ENCODE peak calls at places on chromosome 2, in four cellular contexts. Q, J, M and O are unnamed samples.

GRCh38 chr2:134392689-134393476 is 139.0 kb downstream of the MGAT5 start:
- DNase-seq in J (no peak), Q (no peak), M (no peak), O (peak; percentile 70)

GRCh38 chr2:128321421-128321775 is 2.7 kb upstream of the HS6ST1 start:
- DNase-seq in Q (no peak), J (no peak), M (no peak), O (no peak)

GRCh38 chr2:196314780-196315179 is 143.4 kb upstream of the STK17B start:
- DNase-seq in M (no peak), J (no peak), Q (no peak), O (no peak)

GRCh38 chr2:226273440-226273839 is 526.2 kb downstream of the IRS1 start:
- DNase-seq in M (no peak), Q (no peak), J (no peak), O (no peak)

GRCh38 chr2:220837226-220837625 is 734.9 kb downstream of the EPHA4 start:
- DNase-seq in J (no peak), M (no peak), Q (no peak), O (no peak)

GRCh38 chr2:55901941-55902340 is 21.6 kb downstream of the EFEMP1 start:
- DNase-seq in M (no peak), Q (no peak), J (no peak), O (no peak)

GRCh38 chr2:159064446-159065301 is 96.2 kb downstream of the TANC1 start:
- DNase-seq in Q (no peak), J (no peak), M (no peak), O (peak; percentile 59)

GRCh38 chr2:218734190-218734975 is 23.7 kb downstream of the TTLL4 start:
- DNase-seq in J (no peak), Q (no peak), M (no peak), O (no peak)

GRCh38 chr2:216350214-216350789 is 22.0 kb downstream of the MARCHF4 start:
- DNase-seq in J (peak; percentile 65), M (no peak), Q (no peak), O (peak; percentile 45)

GRCh38 chr2:161096336-161096735 is 63.9 kb upstream of the TANK start:
- DNase-seq in Q (no peak), M (no peak), J (no peak), O (peak; percentile 79)

GRCh38 chr2:24874025-24874424 is 46.0 kb downstream of the ADCY3 start:
- DNase-seq in M (no peak), J (no peak), Q (no peak), O (peak; percentile 57)

GRCh38 chr2:143807677-143808076 is 678.5 kb downstream of the ARHGAP15 start:
- DNase-seq in J (no peak), M (no peak), Q (no peak), O (no peak)

GRCh38 chr2:201949036-201950012 is 84.3 kb upstream of the FZD7 start:
- DNase-seq in M (peak; percentile 53), J (no peak), Q (no peak), O (no peak)

GRCh38 chr2:38723173-38723572 is 28.0 kb downstream of the SRSF7 start:
- DNase-seq in Q (no peak), M (no peak), J (no peak), O (no peak)

GRCh38 chr2:37634914-37635358 is 36.5 kb downstream of the CDC42EP3 start:
- DNase-seq in Q (no peak), J (no peak), M (no peak), O (no peak)

GRCh38 chr2:239581352-239581901 is 180.6 kb upstream of the HDAC4 start:
- DNase-seq in M (no peak), Q (no peak), J (no peak), O (no peak)

GRCh38 chr2:111178730-111179405 is 58.2 kb downstream of the BCL2L11 start:
- DNase-seq in M (no peak), Q (no peak), J (no peak), O (no peak)

GRCh38 chr2:109429711-109430265 is 184.0 kb downstream of the SEPTIN10 start:
- DNase-seq in M (no peak), Q (no peak), J (no peak), O (no peak)

GRCh38 chr2:191866675-191867506 is 20.0 kb upstream of the CAVIN2 start:
- DNase-seq in M (no peak), J (peak; percentile 88), Q (no peak), O (peak; percentile 97)

GRCh38 chr2:12073217-12073852 is 326.9 kb downstream of the LPIN1 start:
- DNase-seq in Q (no peak), M (no peak), J (no peak), O (no peak)

GRCh38 chr2:235640900-235641299 is 147.1 kb downstream of the AGAP1 start:
- DNase-seq in Q (no peak), J (no peak), M (no peak), O (peak; percentile 82)

GRCh38 chr2:149653831-149654445 is 66.4 kb upstream of the MMADHC start:
- DNase-seq in M (no peak), Q (no peak), J (no peak), O (no peak)

GRCh38 chr2:181904022-181904632 is 12.6 kb downstream of the ITPRID2 start:
- DNase-seq in M (peak; percentile 4), J (peak; percentile 34), Q (no peak), O (peak; percentile 68)

GRCh38 chr2:23478087-23478932 is 93.3 kb downstream of the KLHL29 start:
- DNase-seq in M (peak; percentile 38), Q (no peak), J (no peak), O (no peak)

GRCh38 chr2:114543106-114543806 is 100.8 kb downstream of the DPP10 start:
- DNase-seq in M (peak; percentile 18), J (no peak), Q (no peak), O (peak; percentile 2)

GRCh38 chr2:146652311-146652710 is 1192.5 kb upstream of the ACVR2A start:
- DNase-seq in Q (no peak), M (no peak), J (peak; percentile 1), O (no peak)

GRCh38 chr2:165462433-165462832 is 7.1 kb upstream of the CSRNP3 start:
- DNase-seq in M (no peak), J (no peak), Q (no peak), O (no peak)

GRCh38 chr2:3100386-3100785 is 277.2 kb downstream of the EIPR1 start:
- DNase-seq in Q (no peak), M (no peak), J (no peak), O (no peak)

GRCh38 chr2:70029814-70030409 is 57.4 kb upstream of the PCBP1 start:
- DNase-seq in M (peak; percentile 14), Q (no peak), J (no peak), O (peak; percentile 92)

GRCh38 chr2:179511105-179511504 is 246.5 kb upstream of the SESTD1 start:
- DNase-seq in M (no peak), J (no peak), Q (no peak), O (no peak)

GRCh38 chr2:97662895-97663625 is 784 bp downstream of the ACTR1B start:
- DNase-seq in M (peak; percentile 76), Q (no peak), J (peak; percentile 82), O (peak; percentile 76)

GRCh38 chr2:158719411-158719810 is 75.7 kb upstream of the DAPL1 start:
- DNase-seq in M (no peak), Q (no peak), J (no peak), O (no peak)

GRCh38 chr2:12890481-12890980 is 173.8 kb downstream of the TRIB2 start:
- DNase-seq in M (no peak), Q (no peak), J (no peak), O (no peak)

GRCh38 chr2:124309563-124310138 is 284.6 kb downstream of the CNTNAP5 start:
- DNase-seq in M (no peak), J (no peak), Q (no peak), O (no peak)

GRCh38 chr2:191351298-191351697 is 106.1 kb downstream of the MYO1B start:
- DNase-seq in J (no peak), M (no peak), Q (no peak), O (peak; percentile 42)

GRCh38 chr2:10478916-10479315 is 30.8 kb upstream of the ODC1 start:
- DNase-seq in J (no peak), M (no peak), Q (no peak), O (no peak)

GRCh38 chr2:109331864-109332848 is 203.2 kb downstream of the SH3RF3 start:
- DNase-seq in Q (no peak), J (peak; percentile 93), M (peak; percentile 42), O (peak; percentile 89)

GRCh38 chr2:228167290-228167689 is 14.2 kb downstream of the SPHKAP start:
- DNase-seq in M (no peak), J (no peak), Q (no peak), O (no peak)

GRCh38 chr2:121529439-121530209 is 1.1 kb upstream of the RNU4ATAC start:
- DNase-seq in Q (peak; percentile 46), M (peak; percentile 81), J (peak; percentile 44), O (peak; percentile 41)

GRCh38 chr2:73244580-73244979 is 10.5 kb downstream of the CCT7 start:
- DNase-seq in M (no peak), Q (no peak), J (no peak), O (no peak)
- TF ChIP-seq CTCF in M (no peak), Q (no peak), J (no peak), O (no peak)

GRCh38 chr2:126862730-126863129 is 36.0 kb upstream of the TEX51 start:
- DNase-seq in Q (no peak), M (no peak), J (no peak), O (no peak)

GRCh38 chr2:126863336-126864015 is 35.2 kb upstream of the TEX51 start:
- DNase-seq in M (peak; percentile 59), J (no peak), Q (no peak), O (no peak)

GRCh38 chr2:126860395-126860794 is 38.3 kb upstream of the TEX51 start:
- DNase-seq in Q (no peak), M (no peak), J (no peak), O (no peak)

GRCh38 chr2:126866451-126866850 is 32.2 kb upstream of the TEX51 start:
- DNase-seq in Q (no peak), J (no peak), M (no peak), O (no peak)

GRCh38 chr2:126864861-126865260 is 33.8 kb upstream of the TEX51 start:
- DNase-seq in Q (no peak), J (no peak), M (no peak), O (no peak)
- TF ChIP-seq CTCF in Q (no peak), J (no peak), M (no peak), O (peak; percentile 15)

DNA sequence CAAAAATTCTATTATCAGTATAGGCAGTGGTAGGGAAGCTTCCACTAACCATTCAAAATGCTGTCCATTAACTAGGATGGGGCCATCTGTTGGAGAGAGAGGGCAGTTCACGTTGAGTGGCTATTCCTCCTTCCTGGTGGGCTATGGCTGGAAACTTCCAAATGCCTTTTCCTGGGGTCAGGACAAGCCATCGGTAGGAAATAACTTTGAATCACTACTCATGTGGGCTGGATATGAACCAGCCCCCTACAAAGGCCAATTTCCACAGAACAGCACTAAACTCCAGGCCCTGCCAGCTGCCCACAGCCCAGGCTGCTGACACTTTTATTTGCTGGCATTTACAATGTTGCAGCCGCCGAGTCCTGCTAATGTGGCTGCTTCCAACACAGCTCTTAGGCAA is 156.1 kb upstream of the HNRNPA3 start:
- DNase-seq in J (no peak), Q (no peak), M (peak; percentile 5), O (no peak)
- TF ChIP-seq CTCF in J (no peak), Q (no peak), M (peak; percentile 47), O (peak; percentile 13)

GRCh38 chr2:27351802-27352598 is 4.6 kb downstream of the GTF3C2 start:
- DNase-seq in J (no peak), M (no peak), Q (no peak), O (no peak)

GRCh38 chr2:27354597-27354927 is 2.0 kb downstream of the GTF3C2 start:
- DNase-seq in J (no peak), M (no peak), Q (no peak), O (no peak)

GRCh38 chr2:27353762-27354596 is 2.6 kb downstream of the GTF3C2 start:
- DNase-seq in M (no peak), Q (no peak), J (no peak), O (peak; percentile 26)

GRCh38 chr2:27356056-27356381 is 545 bp downstream of the GTF3C2 start:
- DNase-seq in Q (no peak), M (peak; percentile 51), J (peak; percentile 34), O (peak; percentile 43)

GRCh38 chr2:27356382-27357181 is at the start of gene GTF3C2:
- DNase-seq in Q (peak; percentile 91), J (peak; percentile 94), M (peak; percentile 90), O (peak; percentile 98)
- TF ChIP-seq CTCF in Q (no peak), J (no peak), M (no peak), O (no peak)